ENCODE peak calls at places on chromosomes 5 and 9, in eight cellular contexts. E is ovary, S is IMR-90, Q is K562, J is uterus, M is transverse colon, L is sigmoid colon, O is adrenal gland. W is an unnamed sample.

GRCh38 chr9:95981741-95982390 is 106.4 kb downstream of the ERCC6L2 start:
- DNase-seq in L (no peak), E (no peak), Q (no peak), O (no peak), M (no peak), J (no peak), S (no peak), W (no peak)

GRCh38 chr9:17004500-17004899 is 130.3 kb upstream of the CNTLN start:
- DNase-seq in S (peak; percentile 49), E (no peak), L (no peak), O (no peak), Q (no peak), M (no peak), J (no peak), W (no peak)

GRCh38 chr9:94881946-94882345 is 155.4 kb downstream of the AOPEP start:
- DNase-seq in E (no peak), Q (no peak), S (no peak), M (no peak), L (no peak), O (no peak), J (no peak), W (no peak)

GRCh38 chr9:69204869-69205268 is 30.8 kb downstream of the TJP2 start:
- DNase-seq in O (peak; percentile 66), M (no peak), L (peak; percentile 70), J (no peak), S (peak; percentile 69), E (no peak), Q (no peak), W (no peak)

GRCh38 chr9:79287152-79287766 is 284.5 kb upstream of the TLE4 start:
- DNase-seq in S (no peak), J (no peak), L (no peak), E (no peak), Q (no peak), O (no peak), M (no peak), W (no peak)

GRCh38 chr9:111106202-111106601 is 67.9 kb upstream of the LPAR1 start:
- DNase-seq in M (no peak), Q (no peak), E (no peak), O (no peak), J (no peak), S (no peak), L (no peak), W (no peak)

GRCh38 chr5:61409568-61409967 is 77.5 kb downstream of the ZSWIM6 start:
- DNase-seq in M (no peak), E (no peak), L (no peak), O (peak; percentile 40), Q (peak; percentile 31), J (no peak), S (peak; percentile 96), W (no peak)

GRCh38 chr5:180173198-180173544 is 35.8 kb downstream of the RASGEF1C start:
- DNase-seq in L (no peak), E (no peak), Q (no peak), S (no peak), O (no peak), J (no peak), M (no peak), W (no peak)

GRCh38 chr5:81768960-81769452 is 18.1 kb upstream of the SSBP2 start:
- DNase-seq in M (no peak), Q (no peak), O (no peak), S (peak; percentile 87), L (no peak), E (no peak), J (no peak), W (no peak)

GRCh38 chr5:172059661-172060100 is 53.2 kb upstream of the FBXW11 start:
- DNase-seq in M (no peak), E (no peak), L (no peak), Q (peak; percentile 51), S (no peak), J (no peak), O (no peak), W (no peak)

GRCh38 chr5:36373527-36374086 is 71.9 kb upstream of the RANBP3L start:
- DNase-seq in J (peak; percentile 53), M (peak; percentile 41), S (peak; percentile 38), E (peak; percentile 42), Q (no peak), L (peak; percentile 89), O (peak; percentile 57), W (peak; percentile 56)

GRCh38 chr9:96556701-96557461 is 62.8 kb downstream of the CDC14B start:
- DNase-seq in M (no peak), S (no peak), O (no peak), L (no peak), Q (no peak), J (no peak), E (no peak), W (no peak)

GRCh38 chr9:14616188-14616982 is 76.8 kb downstream of the ZDHHC21 start:
- DNase-seq in L (no peak), E (no peak), Q (no peak), S (peak; percentile 73), J (no peak), O (no peak), M (no peak), W (no peak)

GRCh38 chr9:7907636-7908195 is 108.1 kb upstream of the DMAC1 start:
- DNase-seq in M (no peak), S (no peak), Q (no peak), J (no peak), L (no peak), E (no peak), O (no peak), W (no peak)

GRCh38 chr5:130110333-130110732 is 206.1 kb downstream of the CHSY3 start:
- DNase-seq in O (no peak), J (no peak), Q (no peak), L (no peak), M (no peak), E (no peak), S (no peak), W (no peak)

GRCh38 chr9:119861801-119862200 is 492.6 kb upstream of the BRINP1 start:
- DNase-seq in S (no peak), L (no peak), O (no peak), Q (no peak), E (no peak), J (no peak), M (no peak), W (no peak)

GRCh38 chr9:83005963-83006362 is 57.0 kb downstream of the RASEF start:
- DNase-seq in E (no peak), M (no peak), Q (no peak), L (no peak), J (no peak), S (no peak), O (no peak), W (no peak)

GRCh38 chr9:3794005-3794404 is 268.2 kb upstream of the RFX3 start:
- DNase-seq in Q (no peak), E (no peak), J (no peak), O (no peak), L (no peak), M (no peak), S (peak; percentile 15), W (no peak)

GRCh38 chr5:177508837-177509236 is 789 bp downstream of the DOK3 start:
- DNase-seq in M (no peak), O (no peak), J (no peak), E (no peak), L (no peak), Q (no peak), S (no peak), W (no peak)

GRCh38 chr9:134644715-134645606 is 3.4 kb downstream of the COL5A1 start:
- DNase-seq in Q (peak; percentile 67), L (peak; percentile 93), S (peak; percentile 99), M (peak; percentile 60), O (peak; percentile 91), J (peak; percentile 95), E (peak; percentile 85), W (peak; percentile 60)
- TF ChIP-seq POLR2A in Q (no peak), L (no peak), S (no peak), M (no peak), O (no peak), J (peak; percentile 26), E (no peak), W (no peak)

DNA sequence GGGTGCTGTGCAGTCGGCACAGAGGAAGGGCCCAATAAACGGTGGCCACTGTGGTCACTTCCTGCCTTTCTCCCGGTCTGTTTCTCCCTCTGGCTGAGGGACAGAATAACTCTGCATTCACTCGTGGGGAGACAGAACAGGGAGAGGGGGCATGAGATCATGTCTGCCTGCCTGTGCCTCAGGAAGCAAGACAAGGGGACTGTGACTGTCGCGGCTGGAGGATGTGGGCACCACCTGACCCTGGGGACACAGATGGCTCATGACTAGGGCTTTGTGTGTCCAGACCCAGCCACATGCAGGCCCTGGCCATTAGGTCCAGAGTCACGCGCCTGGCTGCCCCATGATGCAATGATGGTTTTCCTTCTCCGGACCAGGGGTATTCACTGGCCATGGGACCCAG is 5.8 kb downstream of the TRUB2 start:
- DNase-seq in J (no peak), E (no peak), O (no peak), Q (no peak), M (no peak), L (no peak), S (no peak), W (no peak)
- H3K27ac ChIP-seq in J (no peak overlapping the region), E (no peak overlapping the region), O (no peak overlapping the region), Q (no peak overlapping the region), M (no peak overlapping the region), L (no peak overlapping the region), S (no peak overlapping the region), W (no peak overlapping the region)

GRCh38 chr5:169125571-169125970 is 175.4 kb downstream of the SLIT3 start:
- DNase-seq in Q (no peak), S (no peak), L (no peak), M (no peak), O (no peak), E (no peak), J (no peak), W (no peak)

GRCh38 chr5:169121631-169122420 is 179.1 kb downstream of the SLIT3 start:
- DNase-seq in Q (no peak), E (no peak), S (no peak), J (no peak), M (no peak), L (no peak), O (no peak), W (no peak)

GRCh38 chr5:169119287-169120048 is 181.5 kb downstream of the SLIT3 start:
- DNase-seq in E (no peak), O (no peak), Q (no peak), L (no peak), M (no peak), J (no peak), S (no peak), W (no peak)

GRCh38 chr5:169126376-169127043 is 174.4 kb downstream of the SLIT3 start:
- DNase-seq in S (no peak), J (no peak), E (no peak), M (no peak), O (no peak), Q (no peak), L (no peak), W (no peak)

GRCh38 chr5:169122951-169123350 is 178.0 kb downstream of the SLIT3 start:
- DNase-seq in S (no peak), Q (no peak), O (no peak), L (no peak), M (no peak), E (no peak), J (no peak), W (no peak)
- H3K4me1 ChIP-seq in S (no peaks in the 10 kb centered on the region), Q (no peaks in the 10 kb centered on the region), O (no peaks in the 10 kb centered on the region), L (no peaks in the 10 kb centered on the region), M (no peaks in the 10 kb centered on the region), E (no peaks in the 10 kb centered on the region), J (no peaks in the 10 kb centered on the region), W (no peaks in the 10 kb centered on the region)

DNA sequence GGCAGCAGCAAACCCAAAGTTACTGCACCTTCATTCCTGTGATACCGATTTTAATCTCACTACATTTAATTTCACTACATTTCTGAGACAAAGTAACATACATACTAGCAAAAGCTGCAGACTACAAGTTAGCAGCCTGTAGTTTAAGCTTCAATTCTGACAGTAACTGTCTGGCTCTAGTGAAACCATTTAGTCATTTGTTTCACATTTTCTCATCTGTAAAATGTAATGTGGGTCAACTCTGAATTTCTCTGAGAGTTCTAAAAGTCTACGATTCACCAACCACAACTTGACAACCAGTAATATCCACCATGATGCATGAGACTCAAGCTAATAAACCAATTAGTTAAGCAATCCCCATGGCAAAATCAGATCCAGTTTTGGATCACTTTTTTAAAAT is 408.9 kb downstream of the PDE4D start:
- DNase-seq in Q (no peak), J (no peak), M (no peak), L (no peak), E (no peak), S (no peak), O (no peak), W (no peak)
- TF ChIP-seq POLR2A in Q (no peak), J (no peak), M (no peak), L (no peak), E (no peak), S (no peak), O (no peak), W (no peak)